ENCODE peak calls at places on chromosomes 7 and 10, in ten cellular contexts. U is tibial nerve, M is body of pancreas, K is endothelial cell of umbilical vein, S is uterus, J is HCT116, X is esophagus squamous epithelium, N is upper lobe of left lung, V is H1, P is IMR-90. D is an unnamed sample.

GRCh38 chr10:110535958-110536891 is 31.3 kb upstream of the SMC3 start:
- DNase-seq in J (no peak), V (no peak), U (no peak), K (peak), P (peak), M (peak), N (peak), S (no peak), X (no peak), D (no peak)

GRCh38 chr10:29533696-29534285 is 101.0 kb downstream of the SVIL start:
- DNase-seq in N (no peak), P (no peak), U (no peak), S (no peak), X (no peak), M (peak), V (no peak), J (no peak), K (no peak), D (peak)

GRCh38 chr7:111784311-111784710 is 222.0 kb upstream of the IMMP2L start:
- DNase-seq in V (no peak), J (no peak), U (no peak), S (no peak), K (no peak), N (no peak), P (no peak), X (no peak), M (no peak), D (no peak)

GRCh38 chr10:103523683-103524082 is 30.2 kb downstream of the NEURL1 start:
- DNase-seq in P (no peak), K (no peak), S (no peak), J (no peak), X (no peak), U (no peak), V (no peak), N (no peak), M (no peak), D (no peak)

GRCh38 chr7:1716263-1717094 is 46.4 kb downstream of the ELFN1 start:
- DNase-seq in S (no peak), X (no peak), M (no peak), U (no peak), N (no peak), P (peak), K (no peak), J (no peak), V (no peak), D (no peak)

GRCh38 chr7:74544706-74545469 is 91.2 kb downstream of the GTF2IRD1 start:
- DNase-seq in N (peak), U (no peak), S (no peak), X (no peak), M (peak), V (peak), P (peak), K (peak), J (peak), D (no peak)

GRCh38 chr10:20004087-20004523 is 187.9 kb downstream of the PLXDC2 start:
- DNase-seq in U (peak), V (no peak), N (peak), X (no peak), P (peak), M (peak), K (no peak), J (no peak), S (no peak), D (no peak)

GRCh38 chr7:158754746-158755444 is 50.3 kb upstream of the NCAPG2 start:
- DNase-seq in J (no peak), M (no peak), X (no peak), V (no peak), K (peak), P (peak), S (no peak), N (no peak), U (no peak), D (no peak)

GRCh38 chr7:2781636-2782035 is 62.5 kb downstream of the GNA12 start:
- DNase-seq in J (no peak), U (no peak), S (no peak), X (no peak), P (peak), V (no peak), N (no peak), M (no peak), K (no peak), D (no peak)

GRCh38 chr10:21057989-21058388 is 160.9 kb upstream of the NEBL start:
- DNase-seq in X (no peak), K (no peak), N (no peak), V (no peak), P (no peak), U (no peak), M (no peak), S (no peak), J (no peak), D (no peak)

GRCh38 chr7:81053623-81054022 is 134.8 kb upstream of the SEMA3C start:
- DNase-seq in U (no peak), X (no peak), P (peak), V (no peak), N (no peak), K (no peak), M (no peak), S (no peak), J (no peak), D (no peak)

GRCh38 chr10:76036962-76037361 is 605.5 kb downstream of the LRMDA start:
- DNase-seq in S (no peak), J (no peak), U (no peak), M (no peak), K (no peak), V (no peak), X (no peak), N (no peak), P (no peak), D (no peak)

GRCh38 chr7:70595741-70596574 is 536.0 kb upstream of the GALNT17 start:
- DNase-seq in X (no peak), V (no peak), S (no peak), U (no peak), P (no peak), N (no peak), J (no peak), M (no peak), K (no peak), D (no peak)

GRCh38 chr7:64102656-64103400 is 57.6 kb downstream of the ZNF727 start:
- DNase-seq in S (no peak), K (no peak), P (no peak), V (no peak), N (no peak), M (no peak), U (no peak), J (no peak), X (no peak), D (no peak)

GRCh38 chr7:42931447-42931833 is 534 bp downstream of the PSMA2 start:
- DNase-seq in U (no peak), P (peak), K (no peak), S (no peak), N (no peak), X (no peak), J (no peak), M (no peak), V (no peak), D (no peak)

GRCh38 chr7:17304926-17305325 is 6.5 kb downstream of the AHR start:
- DNase-seq in J (peak), V (no peak), P (peak), X (no peak), S (no peak), N (no peak), U (no peak), M (peak), K (peak), D (no peak)

GRCh38 chr7:137978464-137979237 is 23.2 kb downstream of the CREB3L2 start:
- DNase-seq in P (peak), K (peak), X (no peak), U (peak), N (no peak), S (peak), J (peak), V (no peak), M (no peak), D (no peak)

GRCh38 chr7:2628137-2628482 is 3.7 kb upstream of the TTYH3 start:
- DNase-seq in J (no peak), K (no peak), P (no peak), S (no peak), M (no peak), N (no peak), X (no peak), V (no peak), U (no peak), D (no peak)

GRCh38 chr10:114291516-114291915 is 52.5 kb downstream of the VWA2 start:
- DNase-seq in N (no peak), K (no peak), X (no peak), P (no peak), J (no peak), V (no peak), M (no peak), S (no peak), U (no peak), D (no peak)

GRCh38 chr10:103645141-103646054 is 151.9 kb downstream of the NEURL1 start:
- DNase-seq in U (no peak), M (peak), P (peak), S (peak), J (no peak), N (peak), K (peak), V (no peak), X (no peak), D (peak)

GRCh38 chr7:102728-103127 is 89.6 kb upstream of the FAM20C start:
- DNase-seq in J (no peak), V (no peak), N (no peak), P (no peak), U (no peak), X (no peak), K (no peak), M (no peak), S (no peak), D (no peak)

GRCh38 chr10:107032700-107033401 is 131.7 kb downstream of the SORCS1 start:
- DNase-seq in J (no peak), M (no peak), V (no peak), S (no peak), P (no peak), X (no peak), N (no peak), U (no peak), K (no peak), D (no peak)

GRCh38 chr7:18693401-18693800 is 197.9 kb downstream of the HDAC9 start:
- DNase-seq in S (peak), M (no peak), N (peak), X (no peak), K (peak), U (peak), P (peak), V (no peak), J (peak), D (peak)

GRCh38 chr7:41940760-41941343 is 238.0 kb upstream of the INHBA start:
- DNase-seq in U (peak), X (no peak), J (peak), V (no peak), P (peak), M (peak), N (peak), S (peak), K (peak), D (peak)

GRCh38 chr7:128891110-128891941 is 19.2 kb downstream of the KCP start:
- DNase-seq in M (peak), N (no peak), J (no peak), X (no peak), U (no peak), P (no peak), V (no peak), K (no peak), S (no peak), D (no peak)

GRCh38 chr7:82700739-82701138 is 257.2 kb upstream of the CACNA2D1 start:
- DNase-seq in X (no peak), U (no peak), S (no peak), N (no peak), V (no peak), K (no peak), P (no peak), M (no peak), J (no peak), D (no peak)

GRCh38 chr7:50531401-50531906 is 33.8 kb downstream of the DDC start:
- DNase-seq in K (peak), P (peak), U (no peak), V (peak), X (no peak), S (no peak), N (no peak), J (peak), M (peak), D (no peak)

GRCh38 chr10:61733358-61733940 is 70.7 kb downstream of the CABCOCO1 start:
- DNase-seq in V (no peak), P (peak), N (no peak), X (no peak), U (peak), K (peak), S (peak), J (peak), M (peak), D (no peak)

GRCh38 chr10:97150191-97150590 is 35.6 kb downstream of the SLIT1 start:
- DNase-seq in V (no peak), S (no peak), M (no peak), N (no peak), J (no peak), K (no peak), X (no peak), P (no peak), U (no peak), D (no peak)

GRCh38 chr10:87054373-87055295 is 34.5 kb downstream of the FAM25A start:
- DNase-seq in M (no peak), V (no peak), P (peak), X (no peak), S (no peak), N (no peak), J (no peak), K (peak), U (no peak), D (no peak)

GRCh38 chr7:132065193-132065972 is 509.0 kb upstream of the PODXL start:
- DNase-seq in N (no peak), P (peak), U (peak), S (peak), X (no peak), K (peak), V (peak), M (no peak), J (peak), D (peak)

GRCh38 chr7:11573128-11573527 is 258.9 kb downstream of the THSD7A start:
- DNase-seq in M (no peak), X (no peak), U (no peak), S (no peak), P (no peak), K (no peak), N (no peak), V (no peak), J (no peak), D (no peak)
- TF ChIP-seq CTCF in M (no peak), X (no peak), U (no peak), S (no peak), P (no peak), K (no peak), N (no peak), V (no peak), J (no peak), D (no peak)

GRCh38 chr7:150992051-150992640 is 1.3 kb downstream of the NOS3 start:
- DNase-seq in N (no peak), J (no peak), P (no peak), X (no peak), S (no peak), U (no peak), M (no peak), K (no peak), V (no peak), D (no peak)

GRCh38 chr7:150992833-150993302 is 2.1 kb downstream of the NOS3 start:
- DNase-seq in S (no peak), N (no peak), K (peak), M (no peak), U (no peak), V (no peak), X (no peak), P (no peak), J (no peak), D (no peak)

GRCh38 chr7:150994838-150995510 is 4.2 kb downstream of the NOS3 start:
- DNase-seq in M (no peak), P (no peak), X (no peak), J (no peak), S (no peak), V (no peak), N (no peak), U (no peak), K (no peak), D (no peak)

GRCh38 chr7:150993511-150993910 is 2.7 kb downstream of the NOS3 start:
- DNase-seq in J (no peak), P (no peak), V (no peak), U (no peak), N (no peak), X (no peak), M (no peak), S (no peak), K (peak), D (no peak)

DNA sequence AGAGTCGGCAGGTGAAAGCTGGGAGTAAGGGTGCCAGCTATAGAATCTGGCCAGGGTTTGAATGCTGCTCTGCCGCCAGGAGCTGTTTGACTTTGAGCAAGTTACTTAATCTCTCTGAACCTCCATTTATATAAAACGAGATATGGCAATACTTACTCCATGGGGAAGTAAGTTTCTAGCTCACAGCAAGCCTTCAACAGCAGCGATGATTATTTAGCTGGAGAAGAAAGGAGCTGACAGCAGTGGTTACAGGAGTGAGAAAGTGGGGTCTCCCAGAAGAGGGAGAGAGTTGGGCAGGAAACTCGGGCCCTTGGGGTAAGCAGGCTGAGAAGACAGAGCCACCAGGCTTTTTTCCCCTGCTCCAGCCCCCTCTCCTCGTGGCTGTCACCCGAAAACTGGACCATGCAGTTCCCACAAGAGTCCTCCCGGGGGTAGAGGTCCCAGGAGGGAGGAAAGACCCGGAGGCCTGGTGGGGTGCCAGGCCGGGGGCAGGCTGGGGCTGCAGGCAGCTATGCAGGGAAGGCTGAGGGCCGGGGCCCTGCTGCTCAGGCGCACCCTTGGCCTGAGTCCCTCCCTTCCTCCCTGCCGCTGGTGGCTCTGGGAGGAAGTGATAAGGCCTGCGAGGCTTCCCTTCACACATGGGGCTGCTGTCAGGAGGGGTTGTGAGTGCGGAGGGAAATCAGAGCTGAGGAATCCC is 3.5 kb downstream of the NOS3 start:
- DNase-seq in M (no peak), V (no peak), U (no peak), P (no peak), X (no peak), J (no peak), N (peak), K (peak), S (no peak), D (no peak)
- H3K4me3 ChIP-seq in M (no peak), V (no peak), U (no peak), P (no peak), X (peak), J (no peak), N (peak), K (peak), S (no peak), D (no peak)

GRCh38 chr10:122374246-122374858 is at the start of gene PLEKHA1:
- DNase-seq in M (peak), J (peak), N (peak), P (peak), X (peak), K (peak), U (peak), S (peak), V (peak), D (peak)
- TF ChIP-seq POLR2A in M (peak), J (no peak), N (peak), P (no peak), X (no peak), K (peak), U (peak), S (peak), V (peak), D (no peak)

GRCh38 chr10:69123306-69123746 is 652 bp upstream of the VPS26A start:
- DNase-seq in N (peak), M (no peak), S (no peak), K (no peak), X (no peak), U (peak), V (no peak), J (peak), P (peak), D (no peak)
- TF ChIP-seq CTCF in N (no peak), M (no peak), S (no peak), K (no peak), X (no peak), U (no peak), V (no peak), J (peak), P (peak), D (no peak)

D was measured in lower leg skin.